ENCODE peak calls at places on chromosomes 2 and 18, in eight cellular contexts. Z is HCT116, V is stomach, K is K562, F is GM23338, M is suprapubic skin, O is breast epithelium, H is upper lobe of left lung. A is an unnamed sample.

GRCh38 chr2:176421291-176422050 is 152.2 kb downstream of the MTX2 start:
- DNase-seq in K (no peak), Z (no peak), V (no peak), M (no peak), O (no peak), F (peak; percentile 26), H (no peak), A (no peak)

GRCh38 chr2:45353879-45354278 is 257.2 kb downstream of the SRBD1 start:
- DNase-seq in K (no peak), M (no peak), V (no peak), F (no peak), O (no peak), Z (no peak), H (no peak), A (no peak)

GRCh38 chr2:3605013-3605961 is 10.4 kb downstream of the COLEC11 start:
- DNase-seq in V (no peak), F (peak; percentile 24), Z (peak; percentile 82), H (no peak), M (peak; percentile 68), O (no peak), K (peak; percentile 91), A (peak; percentile 81)

GRCh38 chr18:21330122-21330701 is 88.2 kb downstream of the GREB1L start:
- DNase-seq in Z (peak; percentile 59), V (peak; percentile 32), H (no peak), F (peak; percentile 10), M (no peak), K (no peak), O (no peak), A (no peak)

GRCh38 chr2:175063741-175064140 is 58.6 kb upstream of the CHN1 start:
- DNase-seq in H (no peak), K (no peak), Z (no peak), M (no peak), F (no peak), O (no peak), V (no peak), A (no peak)

GRCh38 chr18:23922939-23923338 is 91.6 kb upstream of the TTC39C start:
- DNase-seq in F (no peak), M (no peak), K (no peak), H (no peak), V (no peak), O (no peak), Z (no peak), A (no peak)

GRCh38 chr2:141554810-141555209 is 576.0 kb downstream of the LRP1B start:
- DNase-seq in M (no peak), K (no peak), O (no peak), F (peak; percentile 68), V (no peak), H (no peak), Z (peak; percentile 34), A (no peak)

GRCh38 chr2:142824756-142825155 is 52.7 kb upstream of the KYNU start:
- DNase-seq in M (no peak), H (no peak), Z (no peak), O (no peak), V (no peak), F (no peak), K (no peak), A (no peak)

GRCh38 chr2:70143314-70144150 is 47.3 kb downstream of the C2orf42 start:
- DNase-seq in H (peak; percentile 71), M (no peak), O (peak; percentile 65), Z (peak; percentile 41), K (peak; percentile 62), F (peak; percentile 34), V (peak; percentile 60), A (peak; percentile 87)

GRCh38 chr18:25147878-25148488 is 204.0 kb downstream of the ZNF521 start:
- DNase-seq in O (no peak), K (no peak), M (no peak), V (no peak), F (no peak), H (no peak), Z (no peak), A (no peak)

GRCh38 chr2:200616193-200616592 is 30.4 kb downstream of the AOX1 start:
- DNase-seq in M (no peak), V (no peak), H (no peak), O (no peak), F (no peak), K (no peak), Z (no peak), A (no peak)

GRCh38 chr2:231015462-231015861 is 19.5 kb downstream of the SPATA3 start:
- DNase-seq in V (no peak), K (no peak), O (no peak), H (no peak), Z (no peak), M (no peak), F (no peak), A (no peak)

GRCh38 chr18:62242955-62243354 is 55.9 kb downstream of the RELCH start:
- DNase-seq in H (no peak), M (no peak), F (no peak), Z (no peak), K (no peak), V (no peak), O (no peak), A (no peak)

GRCh38 chr2:30115981-30116285 is 30.9 kb upstream of the YPEL5 start:
- DNase-seq in F (no peak), V (no peak), K (no peak), H (no peak), Z (no peak), O (no peak), M (no peak), A (no peak)
- TF ChIP-seq CTCF in F (no peak), V (no peak), K (no peak), H (no peak), Z (no peak), O (no peak), M (no peak), A (no peak)

GRCh38 chr2:221943078-221943810 is 355.6 kb downstream of the PAX3 start:
- DNase-seq in K (no peak), M (no peak), H (peak; percentile 57), O (no peak), F (no peak), Z (no peak), V (peak; percentile 64), A (no peak)
- TF ChIP-seq POLR2AphosphoS5 in K (no peak), M (no peak), H (peak; percentile 43), O (no peak), F (no peak), Z (no peak), V (peak; percentile 57), A (no peak)

DNA sequence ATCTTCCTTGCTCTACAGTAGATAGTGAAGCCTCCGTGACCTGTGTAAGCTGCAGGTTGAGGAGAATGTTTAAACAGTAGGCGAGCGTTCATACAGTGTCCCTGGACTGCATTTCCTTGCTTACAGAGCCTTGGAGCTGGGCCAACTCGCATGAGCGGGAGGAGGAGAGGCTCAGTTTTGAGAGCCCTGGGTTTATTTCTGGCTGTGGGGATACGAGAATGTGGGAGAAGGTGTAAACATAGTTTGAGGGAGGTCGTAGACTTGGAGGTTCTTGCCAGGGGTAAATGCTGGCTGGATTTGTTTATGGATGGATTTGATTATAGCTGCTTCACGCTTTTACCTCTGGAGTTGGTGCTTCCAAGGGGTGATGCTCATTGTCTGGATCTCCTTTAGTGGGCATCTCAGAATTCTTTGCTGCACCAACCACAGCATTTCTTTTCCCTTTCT is 20.8 kb downstream of the CRIM1 start:
- DNase-seq in F (peak; percentile 58), H (peak; percentile 83), O (peak; percentile 75), Z (no peak), K (peak; percentile 10), M (no peak), V (peak; percentile 84), A (no peak)
- H3K4me1 ChIP-seq in F (peaks cover 87% of the 10 kb centered on the region), H (peaks cover 72% of the 10 kb centered on the region), O (peaks cover 14% of the 10 kb centered on the region), Z (peaks cover 58% of the 10 kb centered on the region), K (no peaks in the 10 kb centered on the region), M (peaks cover 56% of the 10 kb centered on the region), V (peaks cover 32% of the 10 kb centered on the region), A (peaks cover 64% of the 10 kb centered on the region)

DNA sequence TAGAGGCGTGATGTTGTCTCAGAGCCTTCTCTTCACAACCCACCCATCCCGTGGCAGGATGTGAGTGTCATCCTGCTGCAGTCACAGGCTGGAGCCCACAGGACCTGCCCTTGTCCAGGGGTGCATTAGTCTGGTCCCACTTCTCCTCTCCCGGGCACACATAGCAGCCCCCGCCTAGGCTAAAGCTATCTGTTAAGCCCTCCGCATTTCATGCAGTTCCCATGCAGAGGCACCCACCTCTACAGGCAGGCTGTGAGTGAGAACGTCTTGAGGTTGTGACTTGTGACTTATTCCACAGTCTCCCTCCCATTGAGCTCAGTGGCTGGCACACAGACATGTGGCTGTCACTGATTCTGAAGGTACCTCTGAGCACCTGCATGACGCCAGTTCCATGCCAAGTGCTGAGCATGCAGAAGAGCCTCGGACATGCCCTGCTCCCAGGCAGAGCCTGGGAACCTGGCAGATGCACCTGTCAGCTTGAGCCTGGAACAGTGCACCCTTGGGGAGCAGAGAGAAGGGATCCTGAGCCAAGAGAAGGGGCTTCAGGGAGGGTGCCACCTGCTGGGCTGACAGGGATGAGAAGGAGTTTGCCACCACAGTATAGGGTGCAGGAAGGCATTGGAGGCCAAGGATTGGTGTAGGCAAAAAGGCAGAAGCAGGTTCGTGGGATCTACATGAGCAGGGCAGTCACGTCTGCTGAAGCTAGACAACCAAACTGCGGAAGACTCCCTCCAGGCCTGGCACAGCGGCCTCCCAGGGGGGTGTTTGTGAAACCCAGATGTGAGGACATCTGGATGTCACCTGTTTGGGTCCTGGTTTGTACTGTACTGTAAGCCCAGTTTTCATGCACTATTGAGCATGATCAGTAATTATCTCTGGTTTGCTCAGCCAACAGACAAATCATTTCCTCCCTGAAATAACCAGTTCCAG is 213.6 kb downstream of the GLI2 start:
- DNase-seq in Z (no peak), O (no peak), V (no peak), K (peak; percentile 32), F (peak; percentile 28), M (no peak), H (no peak), A (no peak)
- TF ChIP-seq CTCF in Z (peak; percentile 67), O (no peak), V (peak; percentile 22), K (peak; percentile 47), F (peak; percentile 62), M (no peak), H (no peak), A (no peak)

DNA sequence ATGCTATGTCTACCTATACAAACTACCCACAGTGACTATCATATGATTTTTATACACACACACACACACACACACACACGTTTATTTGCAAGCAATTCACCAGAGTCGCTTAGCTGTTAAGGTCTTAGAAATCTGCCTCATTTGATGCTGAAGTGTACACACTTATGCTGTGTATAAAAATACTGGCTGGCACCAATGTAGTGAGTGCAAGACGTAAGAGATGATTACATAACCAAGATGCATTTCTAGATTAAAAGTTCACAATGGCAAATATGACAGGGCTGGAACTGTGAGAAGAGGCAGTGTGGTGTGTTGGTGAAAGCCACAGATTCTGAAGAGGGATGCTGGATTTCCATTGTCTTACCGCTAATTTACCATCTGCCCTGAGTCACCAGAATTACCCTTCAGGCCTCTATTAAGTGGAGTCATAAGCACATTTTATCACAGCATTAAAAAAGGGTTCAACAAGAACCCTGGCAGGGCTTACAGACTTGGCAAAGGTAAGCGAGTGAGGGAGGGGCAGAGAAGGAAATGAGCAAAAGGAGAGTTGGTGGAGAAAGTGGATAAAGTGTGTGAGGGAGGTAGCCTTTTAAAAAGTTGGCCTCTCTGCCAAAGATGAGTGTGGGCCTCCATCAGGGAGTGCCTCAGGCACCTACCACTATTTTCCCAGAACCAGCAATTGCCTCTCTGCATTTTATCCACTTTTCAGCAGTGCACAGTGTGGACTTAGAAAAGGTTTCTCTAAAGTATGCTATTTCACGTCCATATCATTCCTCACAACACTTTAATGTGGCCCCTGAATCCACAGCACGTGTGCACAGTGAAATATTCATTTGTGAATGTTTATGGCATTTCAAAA is 21.5 kb downstream of the MEIS1 start:
- DNase-seq in M (no peak), Z (no peak), O (no peak), H (no peak), K (no peak), F (no peak), V (no peak), A (no peak)
- TF ChIP-seq POLR2AphosphoS5 in M (no peak), Z (no peak), O (no peak), H (no peak), K (no peak), F (no peak), V (no peak), A (no peak)